ENCODE peak calls at places on chromosomes 4 and X, in six cellular contexts. W, Z, V, F, N and C are unnamed samples.
A peak's percentile ranks its signal among the peaks of the same experiment; 100 is the strongest.

GRCh38 chrX:41014776-41015175 is 70.5 kb upstream of the USP9X start:
- DNase-seq in W (peak; percentile 23), Z (no peak), V (no peak), F (no peak), N (no peak), C (no peak)

GRCh38 chr4:145902522-145902921 is 36.1 kb downstream of the ZNF827 start:
- DNase-seq in W (no peak), Z (no peak), V (no peak), F (no peak), N (no peak), C (no peak)

GRCh38 chr4:81418572-81418971 is 53.1 kb downstream of the RASGEF1B start:
- DNase-seq in W (no peak), Z (no peak), V (no peak), F (no peak), N (no peak), C (no peak)

GRCh38 chr4:113256946-113257345 is 207.5 kb downstream of the ANK2 start:
- DNase-seq in W (no peak), Z (peak; percentile 51), V (no peak), F (no peak), N (no peak), C (no peak)

GRCh38 chr4:13920111-13920875 is 292.8 kb upstream of the BOD1L1 start:
- DNase-seq in W (no peak), Z (no peak), V (no peak), F (no peak), N (no peak), C (no peak)

GRCh38 chr4:169410839-169411770 is 140.3 kb upstream of the SH3RF1 start:
- DNase-seq in W (peak; percentile 83), Z (peak; percentile 20), V (peak; percentile 11), F (peak; percentile 45), N (no peak), C (peak; percentile 2)

GRCh38 chrX:149039057-149039456 is 466.0 kb downstream of the IDS start:
- DNase-seq in W (no peak), Z (no peak), V (no peak), F (no peak), N (no peak), C (no peak)

GRCh38 chr4:139144911-139145551 is 32.0 kb downstream of the ELF2 start:
- DNase-seq in W (no peak), Z (no peak), V (no peak), F (no peak), N (no peak), C (no peak)

GRCh38 chr4:2256156-2256731 is 5.7 kb downstream of the MXD4 start:
- DNase-seq in W (no peak), Z (no peak), V (no peak), F (no peak), N (peak; percentile 10), C (no peak)

GRCh38 chrX:80747832-80748231 is 61.8 kb downstream of the BRWD3 start:
- DNase-seq in W (peak; percentile 7), Z (no peak), V (no peak), F (no peak), N (no peak), C (no peak)

GRCh38 chrX:4830880-4831557 is 1117.6 kb upstream of the PRKX start:
- DNase-seq in W (no peak), Z (no peak), V (no peak), F (no peak), N (no peak), C (no peak)

GRCh38 chrX:40877869-40878268 is 142.5 kb upstream of the MED14 start:
- DNase-seq in W (no peak), Z (no peak), V (peak; percentile 3), F (no peak), N (no peak), C (peak; percentile 58)

GRCh38 chrX:150372280-150372679 is 9.2 kb downstream of the MAMLD1 start:
- DNase-seq in W (no peak), Z (no peak), V (no peak), F (no peak), N (no peak), C (no peak)

GRCh38 chr4:60948008-60948407 is 252.1 kb upstream of the ADGRL3 start:
- DNase-seq in W (no peak), Z (peak; percentile 11), V (no peak), F (no peak), N (no peak), C (no peak)

GRCh38 chr4:154230091-154230490 is 261.5 kb downstream of the DCHS2 start:
- DNase-seq in W (no peak), Z (no peak), V (no peak), F (no peak), N (no peak), C (no peak)

GRCh38 chr4:23006756-23007155 is 314.0 kb downstream of the GBA3 start:
- DNase-seq in W (no peak), Z (peak; percentile 40), V (no peak), F (no peak), N (no peak), C (no peak)

GRCh38 chr4:39976945-39977488 is 694 bp downstream of the PDS5A start:
- DNase-seq in W (peak; percentile 58), Z (peak; percentile 31), V (peak; percentile 44), F (no peak), N (peak; percentile 34), C (peak; percentile 78)

GRCh38 chr4:41160010-41160789 is 54.1 kb downstream of the APBB2 start:
- DNase-seq in W (no peak), Z (peak; percentile 62), V (no peak), F (no peak), N (no peak), C (no peak)

GRCh38 chr4:147909225-147909624 is 177.3 kb downstream of the ARHGAP10 start:
- DNase-seq in W (no peak), Z (no peak), V (no peak), F (no peak), N (no peak), C (no peak)

GRCh38 chr4:156420557-156420956 is 466.9 kb upstream of the CTSO start:
- DNase-seq in W (no peak), Z (peak; percentile 40), V (no peak), F (no peak), N (no peak), C (no peak)

GRCh38 chr4:548976-549375 is 27.1 kb downstream of the TMEM271 start:
- DNase-seq in W (no peak), Z (no peak), V (no peak), F (no peak), N (no peak), C (no peak)